ENCODE peak calls at places on chromosomes 2 and 18, in eight cellular contexts. J, V, K, X, Q, F, W and Y are unnamed samples.

GRCh38 chr18:63843008-63843407 is 44.5 kb upstream of the SERPINB2 start:
- DNase-seq in J (no peak), V (no peak), K (no peak), X (no peak), Q (no peak), F (no peak), W (no peak), Y (no peak)

GRCh38 chr2:198143793-198144192 is 339.4 kb downstream of the PLCL1 start:
- DNase-seq in J (no peak), V (no peak), K (no peak), X (no peak), Q (no peak), F (no peak), W (no peak), Y (no peak)

GRCh38 chr18:36398419-36398818 is 100.9 kb downstream of the FHOD3 start:
- DNase-seq in J (no peak), V (no peak), K (no peak), X (no peak), Q (no peak), F (no peak), W (no peak), Y (no peak)

GRCh38 chr2:162487816-162488215 is 143.9 kb downstream of the GCA start:
- DNase-seq in J (no peak), V (no peak), K (no peak), X (no peak), Q (no peak), F (no peak), W (no peak), Y (no peak)

GRCh38 chr2:129849559-129850160 is 129.8 kb upstream of the RAB6C start:
- DNase-seq in J (peak), V (peak), K (peak), X (peak), Q (no peak), F (no peak), W (no peak), Y (peak)

GRCh38 chr2:232482301-232483238 is 5.1 kb downstream of the ECEL1 start:
- DNase-seq in J (no peak), V (no peak), K (no peak), X (no peak), Q (peak), F (peak), W (peak), Y (no peak)

GRCh38 chr2:162430323-162430722 is 86.4 kb downstream of the GCA start:
- DNase-seq in J (no peak), V (no peak), K (no peak), X (no peak), Q (no peak), F (no peak), W (no peak), Y (peak)

GRCh38 chr2:102788880-102789250 is 27.0 kb downstream of the TMEM182 start:
- DNase-seq in J (peak), V (no peak), K (peak), X (no peak), Q (no peak), F (no peak), W (no peak), Y (no peak)

GRCh38 chr2:47190188-47190818 is 35.2 kb upstream of the STPG4 start:
- DNase-seq in J (peak), V (peak), K (peak), X (peak), Q (no peak), F (no peak), W (no peak), Y (peak)

GRCh38 chr18:9743200-9744016 is 35.3 kb downstream of the RAB31 start:
- DNase-seq in J (peak), V (peak), K (peak), X (peak), Q (peak), F (no peak), W (no peak), Y (peak)

GRCh38 chr2:164542584-164543021 is 78.7 kb downstream of the GRB14 start:
- DNase-seq in J (peak), V (peak), K (peak), X (peak), Q (no peak), F (no peak), W (no peak), Y (peak)

GRCh38 chr2:20398956-20399567 is 47.8 kb upstream of the RHOB start:
- DNase-seq in J (no peak), V (peak), K (peak), X (peak), Q (no peak), F (no peak), W (no peak), Y (no peak)

GRCh38 chr18:11324956-11325873 is 175.8 kb upstream of the PIEZO2 start:
- DNase-seq in J (peak), V (peak), K (peak), X (peak), Q (no peak), F (no peak), W (no peak), Y (peak)

GRCh38 chr2:179049203-179049545 is 763 bp downstream of the CCDC141 start:
- DNase-seq in J (no peak), V (no peak), K (no peak), X (no peak), Q (no peak), F (no peak), W (no peak), Y (no peak)

GRCh38 chr2:96088340-96089335 is 27.7 kb downstream of the ADRA2B start:
- DNase-seq in J (no peak), V (no peak), K (no peak), X (no peak), Q (no peak), F (peak), W (peak), Y (no peak)

GRCh38 chr18:6628189-6628588 is 101.3 kb upstream of the ARHGAP28 start:
- DNase-seq in J (no peak), V (no peak), K (no peak), X (no peak), Q (no peak), F (no peak), W (no peak), Y (peak)

GRCh38 chr2:159402790-159403189 is 116.3 kb upstream of the WDSUB1 start:
- DNase-seq in J (no peak), V (no peak), K (no peak), X (no peak), Q (no peak), F (no peak), W (no peak), Y (no peak)

DNA sequence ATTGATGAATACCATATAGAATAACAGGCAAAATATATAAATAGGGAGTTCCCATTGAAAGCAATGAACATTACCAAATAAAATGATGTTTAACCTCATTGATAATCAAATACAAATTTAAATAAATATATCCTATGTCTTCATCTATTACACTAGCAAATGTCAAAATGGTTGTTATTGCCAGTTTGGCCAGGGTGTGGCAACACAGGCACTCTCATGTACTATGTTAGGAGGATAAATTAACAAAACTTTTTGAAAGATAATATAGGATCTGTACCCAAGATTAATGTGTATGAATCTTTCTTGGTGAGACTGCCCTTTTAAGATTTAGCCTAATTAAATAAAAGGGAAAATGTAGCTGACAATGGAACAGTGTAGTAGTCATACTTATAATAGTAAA is 659.3 kb downstream of the ERBB4 start:
- DNase-seq in J (no peak), V (peak), K (no peak), X (no peak), Q (no peak), F (no peak), W (no peak), Y (no peak)
- TF ChIP-seq CTCF in J (no peak), V (peak), K (no peak), X (peak), Q (peak), F (no peak), W (no peak), Y (peak)

GRCh38 chr18:31610841-31611240 is 19.2 kb downstream of the TTR start:
- DNase-seq in J (peak), V (peak), K (no peak), X (no peak), Q (peak), F (no peak), W (peak), Y (peak)
- TF ChIP-seq CTCF in J (peak), V (peak), K (no peak), X (no peak), Q (peak), F (peak), W (peak), Y (peak)

GRCh38 chr2:3324036-3324386 is 53.6 kb downstream of the EIPR1 start:
- DNase-seq in J (no peak), V (no peak), K (no peak), X (no peak), Q (no peak), F (no peak), W (no peak), Y (no peak)

GRCh38 chr2:3324404-3325281 is 53.0 kb downstream of the EIPR1 start:
- DNase-seq in J (no peak), V (no peak), K (no peak), X (no peak), Q (no peak), F (no peak), W (no peak), Y (no peak)

GRCh38 chr2:3325458-3326181 is 52.0 kb downstream of the EIPR1 start:
- DNase-seq in J (no peak), V (no peak), K (no peak), X (no peak), Q (no peak), F (no peak), W (no peak), Y (no peak)

GRCh38 chr2:3326871-3327270 is 50.7 kb downstream of the EIPR1 start:
- DNase-seq in J (no peak), V (no peak), K (no peak), X (no peak), Q (no peak), F (no peak), W (no peak), Y (no peak)

DNA sequence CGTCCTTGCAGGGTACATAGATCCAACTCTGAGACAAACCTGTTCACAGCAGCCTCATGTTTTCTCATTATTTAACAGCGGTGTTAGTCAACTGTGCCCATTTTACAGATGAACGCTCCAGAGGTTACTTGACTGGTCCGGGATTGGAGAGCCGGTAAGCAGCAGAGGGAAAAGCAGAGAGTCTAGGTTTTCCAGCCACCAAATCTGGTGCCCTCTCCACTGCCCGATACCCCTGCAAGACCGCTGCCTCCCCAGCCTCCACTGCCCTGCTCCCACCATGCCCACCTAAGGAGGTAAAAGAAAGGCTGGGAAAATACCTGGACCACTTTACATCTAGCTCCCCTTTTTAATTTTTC is 51.5 kb downstream of the EIPR1 start:
- DNase-seq in J (no peak), V (no peak), K (no peak), X (no peak), Q (no peak), F (no peak), W (no peak), Y (no peak)
- TF ChIP-seq CTCF in J (no peak), V (no peak), K (no peak), X (no peak), Q (no peak), F (no peak), W (no peak), Y (no peak)

GRCh38 chr2:177758591-177759371 is 313.8 kb downstream of the PDE11A start:
- DNase-seq in J (peak), V (peak), K (peak), X (peak), Q (peak), F (no peak), W (peak), Y (peak)
- TF ChIP-seq CTCF in J (peak), V (peak), K (peak), X (peak), Q (peak), F (peak), W (peak), Y (peak)

GRCh38 chr2:85743304-85743978 is 10.3 kb upstream of the ATOH8 start:
- DNase-seq in J (peak), V (peak), K (no peak), X (peak), Q (no peak), F (peak), W (no peak), Y (peak)
- TF ChIP-seq CTCF in J (no peak), V (no peak), K (no peak), X (peak), Q (no peak), F (no peak), W (no peak), Y (no peak)

GRCh38 chr18:52339891-52340371 is at the start of gene DCC:
- DNase-seq in J (no peak), V (peak), K (peak), X (no peak), Q (peak), F (peak), W (peak), Y (peak)
- TF ChIP-seq CTCF in J (no peak), V (peak), K (no peak), X (no peak), Q (peak), F (peak), W (no peak), Y (peak)

DNA sequence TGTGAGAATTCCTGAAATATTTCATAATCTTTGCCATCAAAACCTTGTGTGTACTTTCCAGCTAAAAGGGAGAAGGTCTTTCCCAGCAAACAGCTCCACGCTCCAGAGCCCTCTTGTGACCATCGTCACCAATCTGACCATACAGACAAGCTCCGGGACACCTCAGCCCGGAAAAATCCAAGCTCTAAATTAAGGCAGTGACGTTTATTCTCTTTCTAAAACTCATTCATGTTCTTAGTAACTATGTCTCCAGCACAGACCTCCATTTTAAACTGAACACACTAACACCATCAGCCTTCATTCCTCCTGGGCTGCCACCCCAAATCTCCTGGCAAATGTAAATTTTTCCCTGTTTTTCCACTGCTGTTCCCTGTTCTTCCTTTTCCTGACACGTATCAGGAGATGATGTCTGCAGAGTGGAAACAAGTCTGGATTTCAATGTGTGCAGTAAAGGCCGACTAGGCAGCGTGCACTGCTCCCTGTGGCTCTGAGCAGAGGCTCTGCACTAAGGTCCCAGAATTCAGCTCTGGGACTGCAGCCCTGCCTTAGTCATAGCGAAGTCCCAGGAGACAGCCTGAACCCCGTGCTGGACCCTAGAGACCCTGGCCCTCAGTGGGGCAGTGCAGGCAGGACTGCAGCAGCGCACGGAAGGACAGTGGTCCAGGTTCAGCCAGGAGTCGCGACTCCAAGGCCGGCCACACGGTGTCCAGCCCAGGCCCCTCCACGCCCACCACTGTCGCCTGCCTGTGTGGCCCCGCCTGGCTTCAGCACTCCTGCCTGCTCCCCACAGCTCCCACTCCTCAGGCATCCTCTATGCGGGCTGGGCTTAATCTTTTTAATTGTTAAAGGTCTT is 452.5 kb upstream of the SALL3 start:
- DNase-seq in J (no peak), V (no peak), K (no peak), X (no peak), Q (peak), F (no peak), W (no peak), Y (no peak)
- TF ChIP-seq CTCF in J (no peak), V (no peak), K (no peak), X (no peak), Q (peak), F (no peak), W (no peak), Y (no peak)

GRCh38 chr2:74572178-74572925 is 17.8 kb downstream of the DOK1 start:
- DNase-seq in J (no peak), V (no peak), K (no peak), X (no peak), Q (peak), F (no peak), W (peak), Y (no peak)
- TF ChIP-seq CTCF in J (no peak), V (peak), K (no peak), X (peak), Q (peak), F (no peak), W (peak), Y (no peak)

GRCh38 chr2:32624813-32625212 is 3.0 kb upstream of the TTC27 start:
- DNase-seq in J (no peak), V (no peak), K (no peak), X (no peak), Q (no peak), F (no peak), W (no peak), Y (no peak)

GRCh38 chr2:32632089-32632488 is 4.2 kb downstream of the TTC27 start:
- DNase-seq in J (peak), V (peak), K (peak), X (peak), Q (no peak), F (no peak), W (no peak), Y (peak)

GRCh38 chr2:32626591-32627221 is 1.1 kb upstream of the TTC27 start:
- DNase-seq in J (no peak), V (no peak), K (peak), X (no peak), Q (peak), F (no peak), W (no peak), Y (no peak)

GRCh38 chr2:32627441-32627900 is 379 bp upstream of the TTC27 start:
- DNase-seq in J (peak), V (peak), K (peak), X (peak), Q (no peak), F (peak), W (peak), Y (no peak)

GRCh38 chr2:32627901-32628645 is at the start of gene TTC27:
- DNase-seq in J (peak), V (peak), K (peak), X (peak), Q (peak), F (peak), W (peak), Y (peak)
- TF ChIP-seq CTCF in J (no peak), V (no peak), K (no peak), X (no peak), Q (no peak), F (no peak), W (no peak), Y (no peak)

DNA sequence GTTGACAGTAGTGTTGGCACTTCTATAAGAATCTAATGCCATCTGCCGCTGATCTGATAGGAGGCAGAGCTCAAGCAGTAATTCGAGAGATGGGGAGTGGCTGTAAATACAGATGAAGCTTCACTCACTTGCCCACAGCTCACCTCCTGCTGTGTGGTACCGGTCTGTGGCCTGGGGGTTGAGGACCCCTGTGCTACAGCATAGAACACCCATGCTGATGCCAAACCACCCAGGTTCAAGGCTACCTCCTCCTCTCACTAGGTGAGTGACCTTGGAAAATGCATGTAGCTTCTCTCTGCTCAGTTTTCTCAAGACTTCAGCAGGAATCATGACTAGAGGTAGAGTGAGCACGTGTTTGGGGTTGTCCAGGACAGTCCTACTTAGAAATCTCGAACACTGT is 263.4 kb downstream of the SH3BP4 start:
- DNase-seq in J (no peak), V (no peak), K (no peak), X (no peak), Q (no peak), F (no peak), W (no peak), Y (no peak)
- TF ChIP-seq CTCF in J (no peak), V (no peak), K (no peak), X (no peak), Q (no peak), F (no peak), W (no peak), Y (no peak)